ENCODE peak calls at places on chromosomes 7 and 10, in four cellular contexts. V is SK-N-SH, H is HepG2, K is GM12878. W is an unnamed sample.

GRCh38 chr7:56074371-56074791 is 10.3 kb downstream of the SUMF2 start:
- DNase-seq in V (peak), H (peak), K (no peak), W (peak)

GRCh38 chr10:132698761-132699391 is 87.1 kb downstream of the NKX6-2 start:
- DNase-seq in V (no peak), H (no peak), K (no peak), W (no peak)

GRCh38 chr7:17545348-17545747 is 246.9 kb downstream of the AHR start:
- DNase-seq in V (no peak), H (no peak), K (no peak), W (no peak)

GRCh38 chr7:21967500-21968099 is 21.9 kb upstream of the CDCA7L start:
- DNase-seq in V (no peak), H (no peak), K (no peak), W (no peak)

GRCh38 chr10:58385784-58386112 is 538 bp downstream of the TFAM start:
- DNase-seq in V (peak), H (peak), K (no peak), W (peak)

GRCh38 chr10:34305189-34305588 is 509.9 kb downstream of the PARD3 start:
- DNase-seq in V (no peak), H (peak), K (no peak), W (peak)

GRCh38 chr7:50450691-50451051 is 521 bp upstream of the FIGNL1 start:
- DNase-seq in V (peak), H (no peak), K (no peak), W (no peak)

GRCh38 chr10:80204801-80205477 is 398 bp downstream of the ANXA11 start:
- DNase-seq in V (peak), H (no peak), K (no peak), W (peak)

GRCh38 chr10:63611078-63611477 is 89.9 kb downstream of the REEP3 start:
- DNase-seq in V (no peak), H (no peak), K (no peak), W (no peak)

GRCh38 chr7:92179393-92179924 is 517 bp upstream of the LRRD1 start:
- DNase-seq in V (no peak), H (no peak), K (no peak), W (no peak)

GRCh38 chr10:95308389-95309302 is 17.8 kb upstream of the PDLIM1 start:
- DNase-seq in V (no peak), H (peak), K (no peak), W (no peak)

GRCh38 chr7:14073543-14073942 is 84.1 kb upstream of the ETV1 start:
- DNase-seq in V (no peak), H (no peak), K (no peak), W (no peak)

GRCh38 chr10:130749911-130750310 is 561.6 kb downstream of the TCERG1L start:
- DNase-seq in V (no peak), H (no peak), K (no peak), W (no peak)

GRCh38 chr7:13420711-13421110 is 568.8 kb downstream of the ETV1 start:
- DNase-seq in V (no peak), H (no peak), K (no peak), W (no peak)

GRCh38 chr10:132102717-132103110 is 37.0 kb downstream of the JAKMIP3 start:
- DNase-seq in V (no peak), H (no peak), K (no peak), W (no peak)

GRCh38 chr10:71773221-71773971 is at the start of gene VSIR:
- DNase-seq in V (peak), H (peak), K (peak), W (peak)

GRCh38 chr7:105073143-105073542 is 59.1 kb downstream of the KMT2E start:
- DNase-seq in V (no peak), H (no peak), K (no peak), W (no peak)

GRCh38 chr10:128068398-128069285 is 57.6 kb downstream of the MKI67 start:
- DNase-seq in V (no peak), H (no peak), K (no peak), W (no peak)

DNA sequence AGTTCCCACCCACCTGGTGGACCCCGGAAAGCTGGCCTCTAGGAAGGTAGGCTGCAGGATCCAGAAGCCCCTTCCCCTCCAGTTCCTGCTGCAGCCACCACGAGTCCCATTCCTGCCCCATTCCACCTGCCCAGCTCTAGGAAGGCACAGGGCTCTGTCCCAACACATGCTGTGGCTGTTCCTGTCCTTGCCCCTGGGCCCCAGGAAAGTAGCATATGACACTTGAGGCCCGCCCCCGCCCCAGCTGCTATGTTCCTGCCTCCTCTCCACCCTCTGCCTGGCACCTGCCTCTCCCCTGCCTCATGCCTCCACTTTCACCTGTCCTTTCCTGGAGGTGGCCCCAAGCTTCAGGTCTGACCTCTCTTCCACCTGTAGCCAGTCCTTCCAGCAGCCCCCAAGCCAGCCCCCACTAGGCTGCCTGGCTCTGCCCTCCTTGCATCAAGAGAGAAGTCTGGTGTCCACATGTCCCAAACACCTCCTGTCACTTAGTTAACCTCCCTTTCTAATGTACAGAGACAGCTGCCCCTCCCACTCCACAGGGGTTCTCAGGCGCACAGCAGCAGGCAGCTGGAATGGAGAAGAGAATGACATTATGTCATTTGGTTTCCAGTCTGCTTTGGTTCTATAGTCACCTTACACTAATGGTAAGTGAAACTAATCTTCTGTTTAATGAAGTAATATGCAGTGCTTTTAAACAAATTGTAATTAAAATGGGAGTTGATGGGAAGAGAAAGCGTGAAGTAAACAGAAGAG is 22.8 kb downstream of the YKT6 start:
- DNase-seq in V (peak), H (no peak), K (no peak), W (no peak)
- TF ChIP-seq CHD2 in V (peak), H (no peak), K (no peak), W (no peak)

GRCh38 chr10:70109064-70109729 is 23.4 kb downstream of the AIFM2 start:
- DNase-seq in V (no peak), H (peak), K (no peak), W (no peak)

GRCh38 chr10:70101668-70102067 is 31.0 kb downstream of the AIFM2 start:
- DNase-seq in V (no peak), H (no peak), K (no peak), W (no peak)

GRCh38 chr10:70111496-70111895 is 21.1 kb downstream of the AIFM2 start:
- DNase-seq in V (no peak), H (no peak), K (no peak), W (no peak)

GRCh38 chr10:70106958-70107791 is 25.4 kb downstream of the AIFM2 start:
- DNase-seq in V (peak), H (peak), K (peak), W (peak)
- TF ChIP-seq ZBTB33 in V (peak), H (peak), K (peak), W (no peak)

GRCh38 chr7:2758673-2759603 is 70.9 kb downstream of the AMZ1 start:
- DNase-seq in V (no peak), H (no peak), K (peak), W (no peak)

GRCh38 chr7:2757904-2758672 is 70.1 kb downstream of the AMZ1 start:
- DNase-seq in V (peak), H (peak), K (peak), W (peak)

GRCh38 chr7:2761131-2761624 is 73.2 kb downstream of the AMZ1 start:
- DNase-seq in V (peak), H (no peak), K (no peak), W (no peak)

GRCh38 chr7:2760098-2760889 is 72.3 kb downstream of the AMZ1 start:
- DNase-seq in V (peak), H (peak), K (no peak), W (peak)

GRCh38 chr7:2759736-2760097 is 71.7 kb downstream of the AMZ1 start:
- DNase-seq in V (no peak), H (no peak), K (no peak), W (no peak)
- TF ChIP-seq CHD2 in V (no peak), H (no peak), K (no peak), W (no peak)

DNA sequence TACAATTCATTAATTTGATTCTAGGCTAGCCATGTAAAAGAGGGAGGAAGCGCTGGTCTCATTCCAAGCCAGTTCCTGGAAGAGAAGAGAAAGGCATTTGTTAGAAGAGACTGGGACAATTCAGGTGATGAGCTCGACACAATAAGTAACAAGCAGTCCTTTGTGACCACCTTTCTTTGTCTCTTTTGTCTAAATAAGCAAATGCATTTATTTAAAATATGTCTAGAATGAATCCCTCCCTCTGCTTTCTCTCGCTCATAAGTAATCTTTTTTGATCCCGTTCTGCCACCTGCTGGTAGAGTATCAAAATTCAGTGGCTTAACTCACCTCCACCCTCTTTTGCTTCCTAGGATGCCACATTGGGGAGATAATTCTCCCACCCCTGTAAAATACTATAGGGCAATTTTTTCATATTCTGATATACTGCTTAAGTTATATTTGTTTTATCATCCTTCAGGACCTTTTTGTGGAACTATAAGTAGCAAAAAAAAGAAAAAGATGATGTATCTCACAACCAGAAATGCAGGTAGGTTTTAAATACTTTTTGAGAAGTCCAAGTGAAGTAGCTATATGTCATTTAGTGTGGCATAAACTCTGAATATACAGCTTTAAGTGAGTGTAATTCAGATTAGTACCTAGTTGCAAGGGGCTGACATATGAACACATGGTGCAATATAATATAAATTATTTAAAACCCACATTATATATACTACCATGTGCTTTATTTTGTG is 91.5 kb downstream of the GSDME start:
- DNase-seq in V (peak), H (peak), K (peak), W (peak)
- TF ChIP-seq ZBTB33 in V (no peak), H (no peak), K (no peak), W (no peak)

DNA sequence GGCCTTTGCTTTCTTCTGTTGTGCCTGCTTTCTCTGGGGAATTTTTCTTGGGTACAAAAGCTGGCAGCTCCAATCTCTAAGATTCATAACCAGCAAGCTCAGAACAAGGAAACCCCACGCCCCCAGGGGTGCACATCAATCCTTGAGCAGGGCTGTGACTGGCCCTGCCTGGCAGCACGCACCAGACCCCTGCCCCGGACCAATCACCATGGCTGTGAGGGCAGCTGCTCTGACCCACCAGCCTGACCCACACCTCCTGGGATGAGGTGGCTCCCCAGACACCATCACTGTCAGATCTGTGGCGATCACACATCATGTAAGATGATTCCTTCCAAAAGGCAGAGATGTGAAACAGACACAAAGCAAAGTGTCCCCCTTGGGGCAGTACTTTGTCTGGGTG is 175.4 kb upstream of the SHH start:
- DNase-seq in V (no peak), H (no peak), K (no peak), W (no peak)
- TF ChIP-seq CHD2 in V (no peak), H (no peak), K (no peak), W (no peak)

W was measured in K562.